ENCODE peak calls at places on chromosome 19, in four cellular contexts. H, F, V and G are unnamed samples.

GRCh38 chr19:9735986-9736385 is 32.6 kb downstream of the ZNF846 start:
- DNase-seq in H (no peak), F (no peak), V (no peak), G (no peak)

GRCh38 chr19:15014579-15014978 is 34.7 kb upstream of the CASP14 start:
- DNase-seq in H (no peak), V (no peak), F (no peak), G (no peak)

GRCh38 chr19:8530061-8530679 is 16.2 kb upstream of the ZNF414 start:
- DNase-seq in V (no peak), H (no peak), F (no peak), G (no peak)

GRCh38 chr19:18969953-18970659 is 29.1 kb upstream of the HOMER3 start:
- DNase-seq in V (no peak), F (no peak), H (no peak), G (no peak)

GRCh38 chr19:34131100-34131499 is 41.2 kb upstream of the LSM14A start:
- DNase-seq in V (no peak), H (no peak), F (no peak), G (no peak)

GRCh38 chr19:5452594-5453565 is 2.3 kb upstream of the ZNRF4 start:
- DNase-seq in V (no peak), H (no peak), F (no peak), G (peak)

GRCh38 chr19:46624958-46625661 is at the start of gene PTGIR:
- DNase-seq in F (peak), V (peak), H (no peak), G (no peak)

GRCh38 chr19:18860302-18860700 is 28.5 kb downstream of the UPF1 start:
- DNase-seq in V (no peak), F (no peak), H (no peak), G (no peak)

GRCh38 chr19:29378126-29378525 is 147.7 kb upstream of the VSTM2B start:
- DNase-seq in F (no peak), H (peak), V (no peak), G (no peak)

GRCh38 chr19:30065680-30066606 is 123.9 kb downstream of the URI1 start:
- DNase-seq in F (peak), H (peak), V (no peak), G (no peak)

GRCh38 chr19:19745496-19746285 is 12.8 kb upstream of the ZNF14 start:
- DNase-seq in H (no peak), F (no peak), V (no peak), G (no peak)

GRCh38 chr19:47757617-47758432 is 12.5 kb downstream of the NOP53 start:
- DNase-seq in V (no peak), F (peak), H (no peak), G (no peak)

GRCh38 chr19:17616961-17617806 is 61.7 kb downstream of the COLGALT1 start:
- DNase-seq in F (no peak), H (no peak), V (no peak), G (no peak)

GRCh38 chr19:43525836-43526771 is 897 bp downstream of the ETHE1 start:
- DNase-seq in F (peak), H (peak), V (no peak), G (no peak)

GRCh38 chr19:33628921-33629825 is 7.4 kb downstream of the CHST8 start:
- DNase-seq in H (peak), V (no peak), F (no peak), G (no peak)

DNA sequence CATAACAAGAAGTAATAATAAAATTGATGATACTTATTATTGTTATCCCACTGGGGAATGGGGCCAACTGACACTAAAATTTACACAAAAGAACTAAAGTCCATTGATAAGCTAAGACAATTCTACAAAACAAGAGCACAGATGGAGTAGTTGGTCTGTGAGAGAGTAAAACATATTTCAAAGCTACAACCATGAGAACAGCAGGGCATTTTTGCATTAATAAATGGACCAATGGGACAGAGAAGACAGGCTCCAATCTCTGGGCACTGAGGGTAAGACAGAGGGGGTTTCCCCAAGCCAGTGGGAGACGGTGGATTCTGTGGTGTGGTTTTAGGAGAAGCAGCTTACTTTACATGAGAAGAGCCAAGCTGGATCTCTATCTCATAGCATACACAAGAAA is 14.4 kb downstream of the KANK2 start:
- DNase-seq in V (no peak), H (no peak), F (no peak), G (no peak)
- TF ChIP-seq POLR2A in V (no peak), H (no peak), F (no peak), G (no peak)

DNA sequence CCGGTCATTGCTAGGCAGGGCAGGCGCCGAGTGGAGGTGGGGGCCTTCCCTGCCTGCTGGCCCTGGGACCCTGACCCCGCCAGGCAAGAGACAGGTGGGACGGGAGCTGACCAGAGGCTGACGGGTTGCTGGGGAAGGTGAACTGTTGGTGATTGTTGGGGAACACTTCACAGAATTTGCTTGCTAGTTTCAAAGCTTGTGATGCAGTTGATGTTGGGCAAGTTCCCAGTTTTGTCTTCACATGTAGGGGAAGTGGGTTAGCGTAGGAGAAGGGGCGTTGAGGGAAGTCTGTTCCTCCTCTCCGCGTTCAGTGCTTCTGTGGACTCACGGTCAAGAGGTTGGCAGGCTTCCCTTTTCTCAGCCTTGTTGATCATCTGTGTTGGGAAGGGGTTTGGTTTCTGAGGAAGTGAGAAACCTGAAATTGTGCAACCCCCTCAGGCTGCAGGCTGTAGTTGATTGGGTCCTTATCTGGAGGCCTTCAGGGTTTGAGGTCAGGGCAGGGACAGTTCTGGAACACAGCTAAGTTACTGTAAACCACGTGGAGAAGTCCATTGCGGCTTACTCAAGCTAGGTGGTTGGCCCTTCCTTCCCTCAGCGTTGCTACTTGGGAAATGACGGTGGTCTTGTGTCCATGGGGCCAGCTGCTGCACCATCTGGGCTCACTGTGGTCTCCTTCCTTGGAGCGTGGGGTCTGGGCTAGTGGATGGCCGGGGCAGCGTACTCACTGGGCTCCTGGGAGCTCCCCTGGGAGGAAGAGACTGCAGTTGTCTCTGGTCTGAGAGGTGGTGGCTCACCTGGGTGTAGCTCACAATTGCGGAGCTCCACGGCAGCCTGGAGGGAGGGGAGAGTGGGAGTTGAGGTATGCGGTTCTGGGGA is 7.5 kb downstream of the RPS9 start:
- DNase-seq in F (peak), V (no peak), H (no peak), G (no peak)
- TF ChIP-seq POLR2A in F (peak), V (no peak), H (no peak), G (no peak)

GRCh38 chr19:55459950-55460657 is 1.3 kb downstream of the ISOC2 start:
- DNase-seq in V (no peak), H (no peak), F (no peak), G (no peak)

GRCh38 chr19:55462722-55463121 is 1.3 kb upstream of the ISOC2 start:
- DNase-seq in H (no peak), F (no peak), V (no peak), G (no peak)

GRCh38 chr19:55460670-55461258 is 678 bp downstream of the ISOC2 start:
- DNase-seq in V (peak), F (peak), H (peak), G (no peak)

GRCh38 chr19:55461974-55462628 is 659 bp upstream of the ISOC2 start:
- DNase-seq in F (no peak), H (no peak), V (no peak), G (no peak)

GRCh38 chr19:55461259-55461973 is at the start of gene ISOC2:
- DNase-seq in F (peak), V (peak), H (peak), G (peak)
- TF ChIP-seq POLR2A in F (peak), V (no peak), H (no peak), G (peak)

DNA sequence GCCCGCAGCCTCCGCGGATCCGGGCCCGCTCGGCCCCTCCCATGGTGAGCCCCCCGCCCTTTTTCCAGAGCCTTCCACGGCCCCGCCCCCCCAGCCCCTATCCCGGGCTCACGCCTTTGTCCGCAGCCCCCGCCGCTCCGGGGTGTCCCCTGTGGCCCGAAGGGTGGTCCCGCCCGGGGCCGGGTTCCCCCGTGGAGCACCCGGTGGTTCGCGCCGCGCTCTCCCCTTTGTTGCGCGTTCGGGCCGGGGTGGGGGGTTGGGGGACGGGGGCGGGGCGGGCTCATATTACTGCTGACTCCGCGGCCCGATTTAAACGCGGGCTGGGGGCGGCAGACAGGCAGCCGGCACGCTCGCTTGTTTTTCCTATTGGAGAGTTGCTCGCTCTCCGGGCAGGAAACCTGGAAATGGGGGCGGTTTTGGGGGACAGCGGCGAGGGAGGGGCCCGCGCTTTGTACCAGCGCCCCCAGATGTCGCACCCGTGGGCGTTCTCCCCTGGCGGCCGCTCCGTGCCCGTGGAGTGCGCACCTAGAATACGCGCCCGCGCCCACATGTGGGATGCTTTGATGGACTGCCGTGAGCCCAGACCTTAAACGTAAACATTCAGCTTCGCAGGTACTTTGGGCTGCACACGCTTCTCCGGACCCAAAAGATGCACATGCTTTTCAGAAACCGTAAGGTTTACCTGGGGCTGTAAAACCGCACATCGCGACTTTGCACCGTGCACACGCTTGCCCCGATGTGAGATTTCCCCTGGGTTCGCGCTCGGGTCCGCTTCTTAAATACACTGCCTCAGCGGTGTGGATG is 699 bp downstream of the PTOV1 start:
- DNase-seq in H (no peak), F (no peak), V (no peak), G (no peak)
- TF ChIP-seq POLR2A in H (no peak), F (no peak), V (no peak), G (no peak)

GRCh38 chr19:6576869-6577281 is 14.1 kb downstream of the CD70 start:
- DNase-seq in V (no peak), H (no peak), F (peak), G (no peak)

GRCh38 chr19:6577410-6578125 is 13.4 kb downstream of the CD70 start:
- DNase-seq in F (peak), H (no peak), V (no peak), G (no peak)

GRCh38 chr19:6580313-6580712 is 10.6 kb downstream of the CD70 start:
- DNase-seq in F (no peak), V (no peak), H (no peak), G (peak)

DNA sequence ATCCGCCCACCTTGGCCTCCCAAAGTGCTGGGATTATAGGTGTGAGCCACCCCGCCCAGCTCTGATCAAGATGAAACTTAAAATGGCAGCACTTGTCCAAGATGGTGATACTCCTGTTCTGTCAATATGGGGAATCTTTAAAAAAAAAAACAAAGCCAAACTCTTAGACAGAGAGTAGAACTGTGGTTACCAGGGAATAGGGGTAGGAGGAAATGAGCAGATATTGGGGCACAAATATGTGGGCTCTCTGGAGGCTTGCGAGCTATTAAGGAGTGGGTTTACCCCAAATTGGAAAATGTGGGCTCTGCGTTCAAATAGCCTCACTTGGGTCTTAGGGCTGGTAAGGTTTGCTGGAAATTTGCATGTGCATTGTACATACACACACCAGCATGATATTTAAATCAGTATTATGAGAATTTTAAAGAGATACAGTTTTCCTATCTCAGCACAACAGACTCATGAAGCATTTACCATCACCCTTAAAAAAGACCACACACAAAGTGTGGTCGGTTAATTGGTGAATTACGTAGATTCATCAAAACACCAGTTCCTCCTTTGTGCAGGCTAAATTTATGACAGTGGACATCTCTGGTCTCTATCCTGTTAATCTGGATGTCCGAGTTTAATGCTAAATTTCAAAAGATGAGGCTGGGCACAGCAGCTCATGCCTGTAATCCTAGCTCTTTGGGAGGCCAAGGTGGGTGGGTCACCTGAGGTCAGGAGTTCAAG is 11.3 kb downstream of the CD70 start:
- DNase-seq in V (no peak), F (no peak), H (no peak), G (no peak)
- TF ChIP-seq POLR2A in V (no peak), F (no peak), H (no peak), G (no peak)

DNA sequence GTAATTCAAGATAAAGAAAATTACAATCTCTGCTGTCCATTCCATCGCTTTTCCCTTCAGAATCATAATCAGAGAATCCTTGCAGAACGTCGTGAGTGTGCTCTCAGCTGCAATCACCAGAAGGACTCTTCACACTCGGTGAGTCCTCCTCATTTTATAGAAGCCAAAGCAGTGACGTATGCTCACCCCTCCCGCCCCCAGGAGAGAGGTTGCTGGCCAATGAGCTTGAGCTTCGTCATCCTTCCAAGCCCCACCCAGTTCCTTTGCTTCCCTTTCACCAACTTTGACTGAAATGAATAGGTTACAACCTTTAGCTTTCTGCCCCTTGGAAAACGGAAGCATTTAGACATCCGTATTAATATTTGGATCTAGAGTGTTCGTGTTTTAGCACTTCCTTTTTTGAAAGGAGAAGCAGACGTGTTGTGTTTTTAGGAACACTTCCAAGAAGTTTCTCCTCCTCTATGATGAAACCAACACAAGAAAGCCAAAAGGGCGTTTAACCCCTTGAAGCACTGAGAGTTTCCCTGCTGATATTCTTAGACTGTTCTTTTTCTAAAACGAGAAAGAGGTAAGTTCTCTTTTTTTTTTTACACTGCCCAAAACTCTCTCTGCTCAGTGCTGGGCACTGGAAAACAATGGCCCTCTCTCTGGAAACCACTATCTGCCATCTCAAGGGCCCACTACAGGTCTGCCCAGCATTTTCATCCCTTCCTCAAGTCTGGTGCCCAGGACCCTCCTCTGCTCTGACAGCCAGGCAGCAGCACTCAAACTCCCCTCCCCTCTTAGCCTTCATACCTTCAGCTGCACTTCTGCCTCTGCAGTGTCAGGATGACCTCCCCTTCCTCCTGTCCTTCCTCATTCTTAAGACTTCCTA is 44.3 kb upstream of the CEACAM21 start:
- DNase-seq in F (peak), V (peak), H (peak), G (peak)
- TF ChIP-seq POLR2A in F (peak), V (peak), H (peak), G (peak)

DNA sequence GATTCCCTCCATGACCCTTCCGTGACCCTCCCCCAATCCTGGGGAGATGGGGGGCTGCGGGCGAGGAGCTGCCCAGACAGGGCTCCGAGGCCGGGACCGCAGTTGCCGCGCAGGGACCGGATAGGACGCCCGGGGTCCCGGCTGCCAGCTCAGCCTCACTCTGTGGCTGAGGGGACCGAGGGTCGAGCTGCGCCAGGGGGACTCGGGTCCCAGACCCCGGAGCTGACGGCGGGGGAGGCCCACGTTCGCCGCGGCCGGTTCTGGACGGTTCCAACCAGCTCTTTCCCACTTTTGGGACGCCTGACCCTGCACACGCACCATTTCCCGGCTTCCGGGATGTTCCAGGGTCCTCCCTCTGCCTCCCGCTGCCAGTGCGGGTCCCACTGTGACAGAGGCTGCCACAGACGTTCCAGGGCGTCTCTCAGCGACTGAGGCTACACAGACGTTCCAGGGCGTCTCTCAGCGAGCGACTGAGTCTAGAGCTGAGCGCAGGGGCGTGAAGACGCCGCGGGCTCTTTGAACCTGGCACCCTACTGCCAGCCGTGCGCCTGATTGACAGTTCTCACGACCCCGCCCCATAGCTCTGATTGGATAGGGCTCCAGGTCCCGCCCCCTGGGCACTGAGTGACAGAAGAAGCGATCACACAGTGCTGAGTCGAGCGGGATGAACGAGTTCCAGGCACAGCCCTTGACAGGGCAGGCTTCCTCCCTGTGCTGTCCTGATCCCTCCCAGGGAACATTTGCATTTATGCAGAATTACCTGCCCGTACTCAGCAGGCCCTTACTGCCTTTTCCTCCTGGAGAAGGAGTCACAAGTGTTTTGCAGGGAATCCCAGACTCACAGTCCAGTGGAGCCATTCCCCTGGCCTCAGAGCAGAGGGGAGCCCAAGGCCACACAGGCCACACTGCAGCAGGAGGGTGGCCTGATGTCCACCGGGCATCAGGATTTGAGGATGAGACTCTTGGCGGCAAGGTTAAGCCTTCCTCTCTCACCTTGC is at the start of gene ZNF563:
- DNase-seq in H (peak), F (peak), V (peak), G (peak)
- TF ChIP-seq POLR2A in H (no peak), F (peak), V (peak), G (peak)

GRCh38 chr19:12666305-12667048 is at the start of the genes MAN2B1 and WDR83:
- DNase-seq in V (peak), H (no peak), F (peak), G (peak)
- TF ChIP-seq POLR2A in V (no peak), H (no peak), F (peak), G (peak)

GRCh38 chr19:3987619-3988371 is 2.5 kb upstream of the EEF2 start:
- DNase-seq in V (peak), F (peak), H (no peak), G (peak)
- TF ChIP-seq POLR2A in V (no peak), F (no peak), H (no peak), G (no peak)

GRCh38 chr19:57576661-57577060 is 2.0 kb downstream of the ZNF416 start:
- DNase-seq in F (no peak), H (no peak), V (no peak), G (no peak)
- TF ChIP-seq POLR2A in F (no peak), H (no peak), V (no peak), G (no peak)